ENCODE peak calls at places on chromosomes 6 and 20, in five cellular contexts. One of them, this sample, is unnamed.

GRCh38 chr20:9293145-9293544 is 221.2 kb upstream of the LAMP5 start:
- DNase-seq in GM12878: no peak
- DNase-seq in left ventricle myocardium inferior: no peak
- DNase-seq in left colon: no peak
- DNase-seq in activated T-cell treated with anti-CD3 and anti-CD28 coated beads for 1 hour: no peak
- DNase-seq in this sample: no peak

GRCh38 chr6:33595001-33595846 is 15.1 kb upstream of the BAK1 start:
- DNase-seq in GM12878: no peak
- DNase-seq in left ventricle myocardium inferior: no peak
- DNase-seq in left colon: no peak
- DNase-seq in activated T-cell treated with anti-CD3 and anti-CD28 coated beads for 1 hour: no peak
- DNase-seq in this sample: no peak

GRCh38 chr20:49386848-49387605 is 95.4 kb downstream of the KCNB1 start:
- DNase-seq in GM12878: no peak
- DNase-seq in left ventricle myocardium inferior: no peak
- DNase-seq in left colon: no peak
- DNase-seq in activated T-cell treated with anti-CD3 and anti-CD28 coated beads for 1 hour: no peak
- DNase-seq in this sample: no peak

GRCh38 chr6:144585217-144585814 is 300.2 kb downstream of the UTRN start:
- DNase-seq in GM12878: no peak
- DNase-seq in left ventricle myocardium inferior: no peak
- DNase-seq in left colon: no peak
- DNase-seq in activated T-cell treated with anti-CD3 and anti-CD28 coated beads for 1 hour: no peak
- DNase-seq in this sample: no peak

GRCh38 chr6:106897580-106897979 is 76.9 kb downstream of the CD24 start:
- DNase-seq in GM12878: no peak
- DNase-seq in left ventricle myocardium inferior: no peak
- DNase-seq in left colon: no peak
- DNase-seq in activated T-cell treated with anti-CD3 and anti-CD28 coated beads for 1 hour: no peak
- DNase-seq in this sample: no peak

GRCh38 chr20:55353206-55353605 is 652.1 kb downstream of the CBLN4 start:
- DNase-seq in GM12878: no peak
- DNase-seq in left ventricle myocardium inferior: no peak
- DNase-seq in left colon: no peak
- DNase-seq in activated T-cell treated with anti-CD3 and anti-CD28 coated beads for 1 hour: no peak
- DNase-seq in this sample: no peak

GRCh38 chr6:99333068-99333467 is 16.4 kb downstream of the FAXC start:
- DNase-seq in GM12878: peak; percentile 78
- DNase-seq in left ventricle myocardium inferior: no peak
- DNase-seq in left colon: no peak
- DNase-seq in activated T-cell treated with anti-CD3 and anti-CD28 coated beads for 1 hour: no peak
- DNase-seq in this sample: no peak

GRCh38 chr6:5671162-5671561 is 335.6 kb downstream of the NRN1 start:
- DNase-seq in GM12878: no peak
- DNase-seq in left ventricle myocardium inferior: no peak
- DNase-seq in left colon: no peak
- DNase-seq in activated T-cell treated with anti-CD3 and anti-CD28 coated beads for 1 hour: no peak
- DNase-seq in this sample: no peak

GRCh38 chr6:27144740-27145079 is 102.8 kb upstream of the PRSS16 start:
- DNase-seq in GM12878: no peak
- DNase-seq in left ventricle myocardium inferior: no peak
- DNase-seq in left colon: peak; percentile 18
- DNase-seq in activated T-cell treated with anti-CD3 and anti-CD28 coated beads for 1 hour: no peak
- DNase-seq in this sample: no peak

GRCh38 chr6:135830452-135830851 is 21.0 kb upstream of the PDE7B start:
- DNase-seq in GM12878: no peak
- DNase-seq in left ventricle myocardium inferior: no peak
- DNase-seq in left colon: no peak
- DNase-seq in activated T-cell treated with anti-CD3 and anti-CD28 coated beads for 1 hour: no peak
- DNase-seq in this sample: no peak

GRCh38 chr20:44471481-44471882 is 4.2 kb upstream of the TTPAL start:
- DNase-seq in GM12878: no peak
- DNase-seq in left ventricle myocardium inferior: no peak
- DNase-seq in left colon: no peak
- DNase-seq in activated T-cell treated with anti-CD3 and anti-CD28 coated beads for 1 hour: no peak
- DNase-seq in this sample: no peak

GRCh38 chr20:655730-656624 is 3.0 kb upstream of the SRXN1 start:
- DNase-seq in GM12878: no peak
- DNase-seq in left ventricle myocardium inferior: no peak
- DNase-seq in left colon: no peak
- DNase-seq in activated T-cell treated with anti-CD3 and anti-CD28 coated beads for 1 hour: no peak
- DNase-seq in this sample: no peak

GRCh38 chr6:42891199-42891722 is 11.8 kb downstream of the RPL7L1 start:
- DNase-seq in GM12878: no peak
- DNase-seq in left ventricle myocardium inferior: no peak
- DNase-seq in left colon: no peak
- DNase-seq in activated T-cell treated with anti-CD3 and anti-CD28 coated beads for 1 hour: no peak
- DNase-seq in this sample: no peak

GRCh38 chr20:59010995-59011873 is 4.2 kb upstream of the CTSZ start:
- DNase-seq in GM12878: no peak
- DNase-seq in left ventricle myocardium inferior: no peak
- DNase-seq in left colon: peak; percentile 13
- DNase-seq in activated T-cell treated with anti-CD3 and anti-CD28 coated beads for 1 hour: no peak
- DNase-seq in this sample: no peak